ENCODE peak calls at places on chromosomes 3 and 15, in four cellular contexts. I, O, F and X are unnamed samples.
A peak's percentile ranks its signal among the peaks of the same experiment; 100 is the strongest.

GRCh38 chr3:12644297-12644937 is 19.5 kb downstream of the RAF1 start:
- DNase-seq in F (no peak), O (peak; percentile 90), I (peak; percentile 65), X (no peak)

GRCh38 chr3:162295323-162295983 is 798.8 kb downstream of the OTOL1 start:
- DNase-seq in O (peak; percentile 90), F (no peak), I (peak; percentile 72), X (peak; percentile 98)

GRCh38 chr15:91099616-91100560 is at the start of gene SV2B:
- DNase-seq in I (peak; percentile 41), F (peak; percentile 67), O (peak; percentile 23), X (no peak)

GRCh38 chr15:40285151-40285898 is 2.5 kb upstream of the ANKRD63 start:
- DNase-seq in F (no peak), O (peak; percentile 48), I (peak; percentile 63), X (no peak)

GRCh38 chr3:4994823-4995499 is 15.7 kb downstream of the BHLHE40 start:
- DNase-seq in O (peak; percentile 84), F (no peak), I (peak; percentile 88), X (peak; percentile 98)

GRCh38 chr3:59513570-59513969 is 463.7 kb upstream of the CFAP20DC start:
- DNase-seq in I (no peak), F (no peak), O (no peak), X (no peak)

GRCh38 chr15:49991587-49991986 is 127.4 kb downstream of the ATP8B4 start:
- DNase-seq in F (no peak), O (peak; percentile 60), I (no peak), X (no peak)

GRCh38 chr15:67180035-67180434 is 74.4 kb downstream of the AAGAB start:
- DNase-seq in O (no peak), I (no peak), F (no peak), X (no peak)

GRCh38 chr15:71538181-71538580 is 272.2 kb upstream of the NR2E3 start:
- DNase-seq in F (no peak), I (no peak), O (no peak), X (no peak)

GRCh38 chr3:144312702-144313101 is 341.1 kb downstream of the DIPK2A start:
- DNase-seq in O (no peak), F (no peak), I (no peak), X (no peak)

GRCh38 chr3:191727338-191727737 is 266.4 kb downstream of the PYDC2 start:
- DNase-seq in I (no peak), F (no peak), O (no peak), X (no peak)

GRCh38 chr15:62068071-62068786 is 1.5 kb downstream of the C2CD4A start:
- DNase-seq in I (peak; percentile 42), F (no peak), O (peak; percentile 13), X (no peak)

GRCh38 chr15:93709708-93710107 is 521.7 kb upstream of the MCTP2 start:
- DNase-seq in I (no peak), O (no peak), F (no peak), X (no peak)

GRCh38 chr3:112351823-112352222 is 18.9 kb downstream of the CD200 start:
- DNase-seq in F (no peak), O (no peak), I (no peak), X (no peak)

GRCh38 chr3:190863119-190863465 is 598 bp upstream of the GMNC start:
- DNase-seq in O (no peak), I (no peak), F (no peak), X (no peak)

GRCh38 chr3:122576174-122576940 is 1.1 kb upstream of the PARP15 start:
- DNase-seq in F (no peak), I (no peak), O (no peak), X (no peak)

GRCh38 chr15:92069308-92070244 is 216.1 kb downstream of the SLCO3A1 start:
- DNase-seq in F (no peak), O (peak; percentile 87), I (peak; percentile 82), X (peak; percentile 74)

GRCh38 chr3:149273096-149273751 is 51.6 kb upstream of the CP start:
- DNase-seq in F (no peak), I (peak; percentile 94), O (peak; percentile 95), X (peak; percentile 87)

GRCh38 chr3:153070153-153070868 is 91.7 kb upstream of the RAP2B start:
- DNase-seq in F (no peak), O (peak; percentile 75), I (peak; percentile 29), X (peak; percentile 57)